ENCODE peak calls at places on chromosome 6, in six cellular contexts. One of them, this sample, is unnamed. For H3K4me1, the result is how much of the 10 kb centered on the place peaks cover.

GRCh38 chr6:14450133-14451040 is 332.8 kb downstream of the CD83 start:
- DNase-seq in endothelial cell of umbilical vein: no peak
- DNase-seq in heart right ventricle: no peak
- DNase-seq in GM23338: no peak
- DNase-seq in fibroblast of lung: peak
- DNase-seq in ovary: no peak
- DNase-seq in this sample: no peak

GRCh38 chr6:166417285-166417691 is 34.5 kb upstream of the MPC1 start:
- DNase-seq in endothelial cell of umbilical vein: no peak
- DNase-seq in heart right ventricle: no peak
- DNase-seq in GM23338: no peak
- DNase-seq in fibroblast of lung: no peak
- DNase-seq in ovary: peak
- DNase-seq in this sample: peak

GRCh38 chr6:43870660-43871061 is 100.7 kb downstream of the VEGFA start:
- DNase-seq in endothelial cell of umbilical vein: no peak
- DNase-seq in heart right ventricle: no peak
- DNase-seq in GM23338: no peak
- DNase-seq in fibroblast of lung: no peak
- DNase-seq in ovary: no peak
- DNase-seq in this sample: no peak

GRCh38 chr6:91926827-91927226 is 1340.0 kb upstream of the MAP3K7 start:
- DNase-seq in endothelial cell of umbilical vein: no peak
- DNase-seq in heart right ventricle: no peak
- DNase-seq in GM23338: no peak
- DNase-seq in fibroblast of lung: no peak
- DNase-seq in ovary: no peak
- DNase-seq in this sample: no peak

GRCh38 chr6:135159531-135159930 is 21.6 kb upstream of the MYB start:
- DNase-seq in endothelial cell of umbilical vein: no peak
- DNase-seq in heart right ventricle: no peak
- DNase-seq in GM23338: no peak
- DNase-seq in fibroblast of lung: no peak
- DNase-seq in ovary: no peak
- DNase-seq in this sample: no peak

GRCh38 chr6:166825553-166826145 is 130.7 kb downstream of the RNASET2 start:
- DNase-seq in endothelial cell of umbilical vein: no peak
- DNase-seq in heart right ventricle: no peak
- DNase-seq in GM23338: peak
- DNase-seq in fibroblast of lung: no peak
- DNase-seq in ovary: no peak
- DNase-seq in this sample: no peak

GRCh38 chr6:130365166-130366010 is 429 bp upstream of the TMEM200A start:
- DNase-seq in endothelial cell of umbilical vein: peak
- DNase-seq in heart right ventricle: peak
- DNase-seq in GM23338: peak
- DNase-seq in fibroblast of lung: peak
- DNase-seq in ovary: peak
- DNase-seq in this sample: no peak

GRCh38 chr6:144362042-144363018 is 77.2 kb downstream of the UTRN start:
- DNase-seq in endothelial cell of umbilical vein: peak
- DNase-seq in heart right ventricle: peak
- DNase-seq in GM23338: no peak
- DNase-seq in fibroblast of lung: peak
- DNase-seq in ovary: no peak
- DNase-seq in this sample: no peak

GRCh38 chr6:90093558-90094073 is 199.3 kb downstream of the GJA10 start:
- DNase-seq in endothelial cell of umbilical vein: no peak
- DNase-seq in heart right ventricle: no peak
- DNase-seq in GM23338: no peak
- DNase-seq in fibroblast of lung: no peak
- DNase-seq in ovary: no peak
- DNase-seq in this sample: no peak

GRCh38 chr6:119426619-119427018 is 77.1 kb upstream of the MAN1A1 start:
- DNase-seq in endothelial cell of umbilical vein: no peak
- DNase-seq in heart right ventricle: no peak
- DNase-seq in GM23338: no peak
- DNase-seq in fibroblast of lung: no peak
- DNase-seq in ovary: no peak
- DNase-seq in this sample: no peak

GRCh38 chr6:129598244-129599187 is 111.5 kb downstream of the ARHGAP18 start:
- DNase-seq in endothelial cell of umbilical vein: peak
- DNase-seq in heart right ventricle: peak
- DNase-seq in GM23338: peak
- DNase-seq in fibroblast of lung: peak
- DNase-seq in ovary: no peak
- DNase-seq in this sample: no peak

GRCh38 chr6:38306915-38307314 is 332.8 kb downstream of the BTBD9 start:
- DNase-seq in endothelial cell of umbilical vein: no peak
- DNase-seq in heart right ventricle: no peak
- DNase-seq in GM23338: no peak
- DNase-seq in fibroblast of lung: no peak
- DNase-seq in ovary: no peak
- DNase-seq in this sample: no peak

GRCh38 chr6:27810768-27811298 is 101.4 kb downstream of the OR2B2 start:
- DNase-seq in endothelial cell of umbilical vein: peak
- DNase-seq in heart right ventricle: no peak
- DNase-seq in GM23338: peak
- DNase-seq in fibroblast of lung: no peak
- DNase-seq in ovary: no peak
- DNase-seq in this sample: no peak

GRCh38 chr6:158152659-158153058 is 15.4 kb downstream of the SERAC1 start:
- DNase-seq in endothelial cell of umbilical vein: no peak
- DNase-seq in heart right ventricle: no peak
- DNase-seq in GM23338: no peak
- DNase-seq in fibroblast of lung: no peak
- DNase-seq in ovary: no peak
- DNase-seq in this sample: no peak

GRCh38 chr6:3176562-3177355 is 19.4 kb upstream of the TUBB2A start:
- DNase-seq in endothelial cell of umbilical vein: peak
- DNase-seq in heart right ventricle: no peak
- DNase-seq in GM23338: no peak
- DNase-seq in fibroblast of lung: peak
- DNase-seq in ovary: no peak
- DNase-seq in this sample: no peak

GRCh38 chr6:50780382-50780781 is 38.3 kb upstream of the TFAP2B start:
- DNase-seq in endothelial cell of umbilical vein: no peak
- DNase-seq in heart right ventricle: no peak
- DNase-seq in GM23338: no peak
- DNase-seq in fibroblast of lung: no peak
- DNase-seq in ovary: no peak
- DNase-seq in this sample: no peak

GRCh38 chr6:14023855-14024254 is 93.7 kb upstream of the CD83 start:
- DNase-seq in endothelial cell of umbilical vein: no peak
- DNase-seq in heart right ventricle: no peak
- DNase-seq in GM23338: peak
- DNase-seq in fibroblast of lung: no peak
- DNase-seq in ovary: no peak
- DNase-seq in this sample: no peak

GRCh38 chr6:4916954-4917561 is 86.8 kb downstream of the RPP40 start:
- DNase-seq in endothelial cell of umbilical vein: no peak
- DNase-seq in heart right ventricle: no peak
- DNase-seq in GM23338: no peak
- DNase-seq in fibroblast of lung: no peak
- DNase-seq in ovary: no peak
- DNase-seq in this sample: no peak

GRCh38 chr6:152748843-152749242 is 1.8 kb upstream of the VIP start:
- DNase-seq in endothelial cell of umbilical vein: peak
- DNase-seq in heart right ventricle: no peak
- DNase-seq in GM23338: peak
- DNase-seq in fibroblast of lung: peak
- DNase-seq in ovary: no peak
- DNase-seq in this sample: no peak

GRCh38 chr6:154994881-154995240 is 254 bp upstream of the TIAM2 start:
- DNase-seq in endothelial cell of umbilical vein: no peak
- DNase-seq in heart right ventricle: no peak
- DNase-seq in GM23338: no peak
- DNase-seq in fibroblast of lung: no peak
- DNase-seq in ovary: no peak
- DNase-seq in this sample: no peak

GRCh38 chr6:154993710-154994109 is 1.4 kb upstream of the TIAM2 start:
- DNase-seq in endothelial cell of umbilical vein: no peak
- DNase-seq in heart right ventricle: no peak
- DNase-seq in GM23338: peak
- DNase-seq in fibroblast of lung: no peak
- DNase-seq in ovary: no peak
- DNase-seq in this sample: no peak

GRCh38 chr6:154993026-154993425 is 2.1 kb upstream of the TIAM2 start:
- DNase-seq in endothelial cell of umbilical vein: no peak
- DNase-seq in heart right ventricle: no peak
- DNase-seq in GM23338: no peak
- DNase-seq in fibroblast of lung: no peak
- DNase-seq in ovary: no peak
- DNase-seq in this sample: no peak

GRCh38 chr6:154996841-154997311 is 1.8 kb downstream of the TIAM2 start:
- DNase-seq in endothelial cell of umbilical vein: no peak
- DNase-seq in heart right ventricle: no peak
- DNase-seq in GM23338: peak
- DNase-seq in fibroblast of lung: no peak
- DNase-seq in ovary: no peak
- DNase-seq in this sample: no peak

DNA sequence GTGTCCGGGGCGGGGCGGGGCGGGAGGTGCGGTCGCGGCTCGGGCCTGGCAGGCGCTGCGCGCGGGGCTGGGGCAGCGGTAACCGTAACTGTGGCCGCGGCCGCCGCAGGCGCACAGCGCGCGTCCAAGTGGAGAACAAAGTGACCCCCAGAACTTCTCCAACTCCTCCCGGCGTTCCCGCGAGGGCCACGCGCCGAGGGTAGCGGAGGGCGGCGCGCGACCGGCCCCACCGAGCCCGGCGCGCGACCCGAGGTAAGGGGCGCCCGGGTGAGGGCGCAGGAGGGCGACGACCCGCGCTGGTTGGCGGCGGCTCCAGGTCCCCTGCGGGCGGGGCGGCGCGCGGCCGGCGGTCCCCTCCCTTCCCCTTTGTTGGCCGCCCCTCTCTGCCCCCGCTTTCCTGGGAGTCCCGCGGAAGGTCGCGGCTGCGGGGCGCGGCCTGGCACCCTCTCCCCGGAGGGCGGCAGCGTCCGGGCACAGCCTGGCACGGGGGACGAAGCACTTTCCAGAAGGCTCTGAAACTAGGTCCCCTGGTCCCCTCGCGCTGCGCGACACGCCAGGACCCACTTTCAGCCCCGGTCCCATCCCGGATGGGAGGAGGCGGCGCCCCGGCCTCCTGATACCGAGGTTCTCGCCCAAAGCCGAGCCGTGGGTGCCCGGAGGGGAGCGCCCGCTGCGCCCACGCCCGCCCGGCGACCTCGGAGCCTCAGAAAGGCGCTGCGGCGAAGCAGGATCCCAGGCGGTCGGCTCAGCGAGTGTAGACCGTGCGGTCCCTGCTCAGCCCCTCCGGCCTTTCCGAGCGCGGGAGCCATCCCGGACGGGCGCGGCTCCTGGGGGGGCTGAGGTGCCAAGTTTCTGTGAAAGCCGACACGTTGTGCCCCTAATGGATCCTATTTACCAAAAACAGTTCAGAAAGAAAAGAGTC is at the start of gene TIAM2:
- DNase-seq in endothelial cell of umbilical vein: no peak
- DNase-seq in heart right ventricle: peak
- DNase-seq in GM23338: peak
- DNase-seq in fibroblast of lung: no peak
- DNase-seq in ovary: no peak
- DNase-seq in this sample: no peak
- TF ChIP-seq CTCF in endothelial cell of umbilical vein: no peak
- TF ChIP-seq CTCF in heart right ventricle: no peak
- TF ChIP-seq CTCF in GM23338: no peak
- TF ChIP-seq CTCF in fibroblast of lung: no peak
- TF ChIP-seq CTCF in ovary: no peak
- TF ChIP-seq CTCF in this sample: no peak

GRCh38 chr6:141658721-141659120 is 474.0 kb upstream of the GJE1 start:
- DNase-seq in endothelial cell of umbilical vein: no peak
- DNase-seq in heart right ventricle: no peak
- DNase-seq in GM23338: no peak
- DNase-seq in fibroblast of lung: no peak
- DNase-seq in ovary: no peak
- DNase-seq in this sample: no peak
- H3K27ac ChIP-seq in endothelial cell of umbilical vein: no peak
- H3K27ac ChIP-seq in heart right ventricle: no peak
- H3K27ac ChIP-seq in GM23338: no peak
- H3K27ac ChIP-seq in fibroblast of lung: no peak
- H3K27ac ChIP-seq in ovary: no peak
- H3K27ac ChIP-seq in this sample: no peak

DNA sequence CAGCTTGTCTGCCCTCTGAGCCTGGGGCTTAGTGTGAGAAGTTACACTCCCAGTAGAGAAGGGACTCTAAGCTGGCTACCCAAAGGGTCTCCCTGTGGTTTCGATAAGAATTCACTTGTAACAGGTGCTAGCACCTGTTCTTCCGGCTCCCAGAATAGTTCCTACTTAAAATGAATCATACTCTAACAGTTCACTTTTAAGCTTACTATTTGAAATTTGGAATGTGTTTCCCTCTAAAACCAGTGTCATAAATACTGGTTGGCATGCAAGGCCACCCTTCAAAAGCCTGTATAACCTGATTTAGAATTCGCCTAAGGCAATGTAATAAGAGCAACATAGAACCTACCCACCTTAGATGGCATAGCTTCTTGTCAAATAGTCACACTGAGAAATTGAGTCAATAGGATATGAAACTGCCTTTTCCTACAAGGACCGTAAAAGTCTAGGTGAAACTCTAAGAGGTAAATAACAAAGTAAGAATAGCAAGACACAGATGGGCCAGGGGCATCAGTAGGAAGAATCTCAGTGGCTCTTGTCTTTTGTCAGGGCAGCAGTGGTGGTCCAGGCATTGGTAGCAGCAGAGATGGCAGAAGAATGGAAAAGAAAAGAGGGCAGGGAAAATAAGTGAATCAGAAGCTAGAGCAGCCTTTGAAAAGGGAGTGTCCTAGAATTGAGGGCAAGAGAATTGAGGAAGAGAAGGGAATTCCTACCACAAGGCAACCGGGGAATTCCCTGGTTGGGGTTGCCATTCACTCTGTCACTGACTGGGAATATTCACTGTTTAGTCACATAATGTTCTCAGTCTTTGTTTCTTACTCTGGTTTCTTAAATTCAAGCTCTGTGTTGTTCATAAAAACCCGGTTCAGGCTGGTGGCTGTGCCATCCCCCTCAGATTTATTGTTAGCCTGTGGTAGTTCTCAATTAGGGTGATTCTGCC is 91.5 kb downstream of the HIVEP2 start:
- DNase-seq in endothelial cell of umbilical vein: no peak
- DNase-seq in heart right ventricle: no peak
- DNase-seq in GM23338: peak
- DNase-seq in fibroblast of lung: no peak
- DNase-seq in ovary: no peak
- DNase-seq in this sample: no peak
- H3K4me1 ChIP-seq in endothelial cell of umbilical vein: under half
- H3K4me1 ChIP-seq in heart right ventricle: under half
- H3K4me1 ChIP-seq in GM23338: under half
- H3K4me1 ChIP-seq in fibroblast of lung: under half
- H3K4me1 ChIP-seq in ovary: under half
- H3K4me1 ChIP-seq in this sample: under half

DNA sequence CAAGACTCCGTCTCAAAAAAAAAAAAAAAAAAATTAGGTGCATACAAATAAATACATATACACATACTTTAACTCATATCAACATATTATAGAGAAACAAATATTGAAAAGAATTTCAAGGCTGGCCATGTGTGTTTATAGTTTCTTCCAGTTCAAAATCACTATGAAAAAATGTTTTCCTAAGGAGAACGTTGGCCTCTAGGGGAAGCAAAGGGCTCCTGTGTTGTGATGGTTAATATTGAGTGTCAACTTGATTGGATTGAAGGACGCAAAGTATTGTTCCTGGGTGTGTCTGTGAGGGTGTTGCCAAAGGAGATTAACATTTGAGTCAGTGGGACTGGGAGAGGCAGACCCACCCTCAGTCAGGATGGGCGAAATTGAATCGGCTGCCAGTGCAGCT is 182.0 kb upstream of the AGPAT4 start:
- DNase-seq in endothelial cell of umbilical vein: no peak
- DNase-seq in heart right ventricle: no peak
- DNase-seq in GM23338: no peak
- DNase-seq in fibroblast of lung: no peak
- DNase-seq in ovary: no peak
- DNase-seq in this sample: no peak
- TF ChIP-seq CTCF in endothelial cell of umbilical vein: no peak
- TF ChIP-seq CTCF in heart right ventricle: no peak
- TF ChIP-seq CTCF in GM23338: peak
- TF ChIP-seq CTCF in fibroblast of lung: no peak
- TF ChIP-seq CTCF in ovary: no peak
- TF ChIP-seq CTCF in this sample: no peak